ENCODE peak calls at places on chromosomes 4 and X, in eight cellular contexts. N, Q, V, J, D, O, E and Y are unnamed samples.
A peak's percentile ranks its signal among the peaks of the same experiment; 100 is the strongest.

GRCh38 chr4:2962099-2962455 is 1.1 kb downstream of the NOP14 start:
- DNase-seq in D (no peak), J (no peak), Q (peak; percentile 82), E (no peak), V (no peak), N (no peak), O (no peak), Y (no peak)

GRCh38 chr4:33715996-33716395 is 2528.3 kb downstream of the ARAP2 start:
- DNase-seq in J (no peak), V (no peak), N (peak; percentile 29), O (no peak), E (no peak), D (no peak), Q (no peak), Y (peak; percentile 86)

GRCh38 chrX:13721819-13722527 is 12.4 kb downstream of the TRAPPC2 start:
- DNase-seq in Q (peak; percentile 66), N (no peak), V (no peak), D (no peak), E (no peak), J (no peak), O (no peak), Y (peak; percentile 7)

GRCh38 chr4:186669159-186669720 is 54.4 kb downstream of the FAT1 start:
- DNase-seq in E (no peak), Q (peak; percentile 16), J (no peak), O (no peak), V (no peak), D (no peak), N (peak; percentile 24), Y (peak; percentile 45)

GRCh38 chr4:168484626-168485025 is 4.3 kb upstream of the DDX60L start:
- DNase-seq in J (no peak), E (no peak), O (no peak), D (no peak), V (no peak), Q (no peak), N (no peak), Y (peak; percentile 91)

GRCh38 chr4:163651761-163652160 is 157.3 kb downstream of the TMA16 start:
- DNase-seq in D (no peak), N (no peak), V (no peak), E (no peak), O (no peak), J (no peak), Q (no peak), Y (no peak)

GRCh38 chr4:31043382-31044062 is 323.4 kb downstream of the PCDH7 start:
- DNase-seq in O (no peak), V (no peak), J (no peak), E (no peak), Q (no peak), D (no peak), N (no peak), Y (no peak)

GRCh38 chr4:100095729-100096595 is 94.3 kb downstream of the DDIT4L start:
- DNase-seq in J (peak; percentile 26), Q (peak; percentile 53), D (no peak), V (peak; percentile 69), O (peak; percentile 11), N (peak; percentile 63), E (no peak), Y (no peak)

GRCh38 chr4:137981277-137981676 is 260.9 kb downstream of the SLC7A11 start:
- DNase-seq in D (no peak), Q (no peak), V (peak; percentile 31), N (peak; percentile 5), E (no peak), J (no peak), O (no peak), Y (no peak)

GRCh38 chr4:72909461-72909860 is 160.1 kb downstream of the COX18 start:
- DNase-seq in Q (peak; percentile 3), E (no peak), N (no peak), D (no peak), V (no peak), O (peak; percentile 21), J (no peak), Y (no peak)

GRCh38 chr4:113636877-113637276 is 124.7 kb downstream of the CAMK2D start:
- DNase-seq in O (peak; percentile 21), Q (peak; percentile 91), E (no peak), V (no peak), J (no peak), D (no peak), N (no peak), Y (no peak)

GRCh38 chr4:8910100-8910821 is 38.6 kb upstream of the HMX1 start:
- DNase-seq in V (no peak), Q (no peak), E (peak; percentile 47), D (no peak), O (no peak), N (no peak), J (no peak), Y (no peak)

GRCh38 chr4:180962268-180962667 is 1280.9 kb upstream of the TENM3 start:
- DNase-seq in O (no peak), V (no peak), D (no peak), N (no peak), E (no peak), Q (no peak), J (no peak), Y (no peak)

GRCh38 chr4:185317880-185318279 is 77.8 kb downstream of the LRP2BP start:
- DNase-seq in E (no peak), V (no peak), N (no peak), D (no peak), O (no peak), Q (no peak), J (no peak), Y (no peak)

GRCh38 chrX:132023896-132024386 is 839 bp downstream of the STK26 start:
- DNase-seq in V (no peak), D (no peak), N (no peak), J (peak; percentile 2), Q (peak; percentile 57), E (no peak), O (peak; percentile 9), Y (no peak)

GRCh38 chr4:17526695-17527477 is 11.9 kb downstream of the CLRN2 start:
- DNase-seq in O (no peak), D (no peak), E (no peak), J (no peak), Q (no peak), N (no peak), V (no peak), Y (no peak)

GRCh38 chr4:119661231-119661630 is 32.6 kb upstream of the PDE5A start:
- DNase-seq in O (no peak), N (no peak), Q (no peak), E (no peak), J (no peak), V (no peak), D (no peak), Y (no peak)

GRCh38 chrX:36462142-36462541 is 542.6 kb downstream of the CFAP47 start:
- DNase-seq in O (no peak), E (no peak), Q (no peak), D (no peak), J (no peak), N (no peak), V (no peak), Y (no peak)

GRCh38 chr4:113636438-113636818 is 125.1 kb downstream of the CAMK2D start:
- DNase-seq in Q (peak; percentile 84), J (no peak), O (no peak), V (no peak), N (no peak), D (no peak), E (no peak), Y (no peak)

GRCh38 chrX:413322-414201 is 26.9 kb upstream of the PPP2R3B start:
- DNase-seq in O (no peak), E (no peak), N (no peak), Q (no peak), J (no peak), D (no peak), V (no peak), Y (no peak)

GRCh38 chrX:108165349-108166111 is 74.0 kb downstream of the ATG4A start:
- DNase-seq in V (peak; percentile 15), J (peak; percentile 38), N (peak; percentile 2), Q (no peak), E (no peak), D (no peak), O (peak; percentile 26), Y (no peak)
- TF ChIP-seq CTCF in V (peak; percentile 42), J (peak; percentile 45), N (no peak), Q (peak; percentile 36), E (no peak), D (peak; percentile 13), O (peak; percentile 48), Y (peak; percentile 40)

GRCh38 chrX:120517936-120518335 is 42.8 kb downstream of the CUL4B start:
- DNase-seq in E (no peak), J (no peak), O (no peak), Q (no peak), V (no peak), D (no peak), N (no peak), Y (peak; percentile 12)

DNA sequence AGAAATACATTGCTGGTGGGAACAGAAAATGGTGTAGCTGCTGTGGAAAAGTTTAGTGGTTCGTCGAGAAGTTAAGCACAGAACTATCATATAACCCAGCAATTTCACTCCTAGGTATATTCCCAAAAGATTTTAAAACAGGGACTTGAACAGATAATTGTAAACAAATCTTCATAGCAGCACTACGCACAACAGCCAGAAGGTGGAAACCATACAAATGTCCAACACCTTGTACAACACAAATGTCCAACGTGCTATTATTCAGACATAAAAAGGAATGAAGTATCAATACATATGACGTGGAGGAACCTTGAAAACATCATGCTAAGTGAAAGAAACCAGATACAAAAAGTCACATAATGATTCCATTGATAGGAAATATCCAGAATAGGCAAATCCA is 37.9 kb downstream of the CUL4B start:
- DNase-seq in N (no peak), O (no peak), E (no peak), D (no peak), J (no peak), V (no peak), Q (no peak), Y (no peak)
- TF ChIP-seq CTCF in N (no peak), O (no peak), E (no peak), D (no peak), J (peak; percentile 8), V (no peak), Q (peak; percentile 28), Y (no peak)

GRCh38 chr4:156672924-156673323 is 298.7 kb downstream of the PDGFC start:
- DNase-seq in E (no peak), D (no peak), V (peak; percentile 26), J (no peak), N (no peak), O (no peak), Q (no peak), Y (peak; percentile 33)

GRCh38 chr4:156676116-156676851 is 295.3 kb downstream of the PDGFC start:
- DNase-seq in O (no peak), J (no peak), N (no peak), D (no peak), E (no peak), Q (no peak), V (no peak), Y (no peak)

GRCh38 chr4:156677656-156678055 is 293.9 kb downstream of the PDGFC start:
- DNase-seq in O (no peak), V (no peak), J (no peak), Q (no peak), N (no peak), E (no peak), D (no peak), Y (no peak)

GRCh38 chr4:156673483-156673882 is 298.1 kb downstream of the PDGFC start:
- DNase-seq in J (no peak), N (no peak), Q (no peak), O (no peak), V (no peak), D (no peak), E (no peak), Y (no peak)

GRCh38 chr4:156677136-156677535 is 294.5 kb downstream of the PDGFC start:
- DNase-seq in D (no peak), V (peak; percentile 64), O (peak; percentile 11), Q (peak; percentile 0), N (peak; percentile 23), E (no peak), J (peak; percentile 20), Y (no peak)
- TF ChIP-seq CTCF in D (no peak), V (peak; percentile 63), O (no peak), Q (peak; percentile 53), N (no peak), E (no peak), J (peak; percentile 43), Y (peak; percentile 10)

GRCh38 chr4:98143001-98143899 is at the start of gene STPG2:
- DNase-seq in D (peak; percentile 81), N (peak; percentile 91), E (peak; percentile 92), J (peak; percentile 50), V (peak; percentile 83), Q (peak; percentile 97), O (peak; percentile 73), Y (peak; percentile 52)
- TF ChIP-seq CTCF in D (peak; percentile 30), N (peak; percentile 51), E (no peak), J (peak; percentile 27), V (peak; percentile 60), Q (peak; percentile 88), O (no peak), Y (peak; percentile 57)